ENCODE peak calls at places on chromosomes 12 and 14, in five cellular contexts. F is GM12878, P is HepG2, H is GM23338, V is A549. Z is an unnamed sample.

GRCh38 chr12:75622492-75622891 is 111.1 kb upstream of the KRR1 start:
- DNase-seq in F (no peak), V (no peak), P (no peak), H (no peak), Z (no peak)

GRCh38 chr12:704516-705242 is 41.4 kb upstream of the NINJ2 start:
- DNase-seq in H (no peak), F (no peak), V (no peak), P (no peak), Z (no peak)

GRCh38 chr14:89408907-89409675 is 7.9 kb downstream of the FOXN3 start:
- DNase-seq in H (no peak), F (no peak), V (no peak), P (no peak), Z (no peak)

GRCh38 chr14:74571441-74571841 is 40.6 kb downstream of the LTBP2 start:
- DNase-seq in F (no peak), H (no peak), P (no peak), V (no peak), Z (no peak)

GRCh38 chr14:21014761-21015190 is 10.1 kb downstream of the NDRG2 start:
- DNase-seq in H (peak; percentile 98), F (peak; percentile 25), P (peak; percentile 94), V (peak; percentile 86), Z (peak; percentile 60)

GRCh38 chr14:27608377-27608776 is 1010.5 kb upstream of the NOVA1 start:
- DNase-seq in F (no peak), P (no peak), H (no peak), V (no peak), Z (no peak)

GRCh38 chr14:83779266-83779665 is 1750.7 kb upstream of the FLRT2 start:
- DNase-seq in F (no peak), P (no peak), V (no peak), H (no peak), Z (no peak)

GRCh38 chr14:31902002-31902401 is 175.1 kb upstream of the ARHGAP5 start:
- DNase-seq in V (no peak), F (no peak), P (peak; percentile 66), H (no peak), Z (peak; percentile 61)

GRCh38 chr12:30902001-30902400 is 24.5 kb upstream of the TSPAN11 start:
- DNase-seq in V (no peak), F (no peak), P (no peak), H (no peak), Z (no peak)

GRCh38 chr14:67583711-67584644 is 16.1 kb downstream of the PIGH start:
- DNase-seq in H (peak; percentile 74), F (no peak), V (peak; percentile 56), P (peak; percentile 58), Z (peak; percentile 72)

GRCh38 chr12:121614872-121615467 is 11.4 kb upstream of the ORAI1 start:
- DNase-seq in P (no peak), V (no peak), H (no peak), F (no peak), Z (no peak)

GRCh38 chr12:102948941-102949352 is 8.5 kb upstream of the ASCL1 start:
- DNase-seq in V (peak; percentile 46), F (no peak), P (peak; percentile 10), H (peak; percentile 79), Z (peak; percentile 54)

GRCh38 chr12:117100251-117100650 is 1.0 kb upstream of the TESC start:
- DNase-seq in H (peak; percentile 69), F (no peak), V (peak; percentile 63), P (no peak), Z (peak; percentile 54)

GRCh38 chr12:106717671-106718070 is 56.8 kb upstream of the RIC8B start:
- DNase-seq in V (no peak), F (no peak), H (no peak), P (peak; percentile 13), Z (no peak)

GRCh38 chr12:121709478-121709890 is 3.1 kb upstream of the TMEM120B start:
- DNase-seq in V (peak; percentile 79), P (peak; percentile 54), F (no peak), H (no peak), Z (no peak)

GRCh38 chr14:95531473-95531872 is 3.4 kb upstream of the GLRX5 start:
- DNase-seq in H (no peak), F (no peak), V (peak; percentile 29), P (no peak), Z (no peak)

GRCh38 chr12:124744659-124745467 is 118.8 kb downstream of the SCARB1 start:
- DNase-seq in H (peak; percentile 82), F (peak; percentile 48), V (peak; percentile 85), P (peak; percentile 78), Z (peak; percentile 98)

GRCh38 chr12:46675736-46676135 is 150.1 kb downstream of the SLC38A4 start:
- DNase-seq in P (peak; percentile 30), F (no peak), V (peak; percentile 33), H (peak; percentile 74), Z (peak; percentile 17)

GRCh38 chr14:26730929-26731618 is 133.2 kb upstream of the NOVA1 start:
- DNase-seq in F (no peak), H (peak; percentile 80), V (peak; percentile 24), P (no peak), Z (peak; percentile 4)

GRCh38 chr12:21801522-21802288 is 27.2 kb upstream of the KCNJ8 start:
- DNase-seq in F (no peak), P (no peak), V (no peak), H (no peak), Z (no peak)

GRCh38 chr12:123723011-123723410 is 10.9 kb downstream of the ATP6V0A2 start:
- DNase-seq in P (no peak), F (no peak), H (no peak), V (no peak), Z (no peak)

GRCh38 chr12:127677537-127678131 is 589.3 kb upstream of the TMEM132C start:
- DNase-seq in P (peak; percentile 44), F (no peak), H (peak; percentile 88), V (peak; percentile 70), Z (peak; percentile 45)

GRCh38 chr12:90653051-90653450 is 301.9 kb downstream of the CCER1 start:
- DNase-seq in H (no peak), P (no peak), V (no peak), F (no peak), Z (no peak)

GRCh38 chr12:9706081-9706685 is 26.7 kb downstream of the CLECL1 start:
- DNase-seq in V (no peak), H (no peak), F (no peak), P (no peak), Z (no peak)

GRCh38 chr12:92827836-92828431 is 101.2 kb downstream of the EEA1 start:
- DNase-seq in F (peak; percentile 12), V (peak; percentile 74), P (peak; percentile 46), H (peak; percentile 54), Z (peak; percentile 38)

GRCh38 chr14:88950069-88950468 is 125.6 kb downstream of the TTC8 start:
- DNase-seq in H (peak; percentile 55), V (no peak), P (no peak), F (no peak), Z (no peak)

GRCh38 chr14:35789651-35790050 is 19.4 kb downstream of the RALGAPA1 start:
- DNase-seq in F (no peak), V (no peak), P (no peak), H (no peak), Z (no peak)

GRCh38 chr12:68572650-68573049 is 38.0 kb upstream of the RAP1B start:
- DNase-seq in H (no peak), F (no peak), V (no peak), P (no peak), Z (no peak)

GRCh38 chr12:2959194-2959507 is at the start of gene TEAD4:
- DNase-seq in H (peak; percentile 97), F (no peak), P (peak; percentile 82), V (peak; percentile 89), Z (peak; percentile 82)

DNA sequence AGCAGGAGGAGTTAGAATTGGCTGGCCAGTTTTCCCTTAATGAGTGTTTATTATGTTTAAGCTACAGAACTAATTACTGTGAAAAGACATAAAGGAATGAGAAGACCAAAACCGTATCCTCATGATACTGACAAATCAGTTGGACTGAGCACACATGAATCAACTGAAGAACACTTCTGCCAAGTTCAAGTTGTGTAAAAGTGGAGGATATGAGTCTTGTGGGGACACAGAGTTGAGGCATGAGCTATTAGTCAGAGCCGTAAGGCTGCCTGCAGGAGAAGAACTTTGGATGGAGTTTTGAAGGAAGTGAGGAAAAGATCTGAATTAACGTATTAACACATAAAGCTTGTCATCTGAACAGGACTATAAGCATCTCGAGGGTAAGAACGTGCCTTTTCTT is 43.1 kb downstream of the HMGA2 start:
- DNase-seq in P (no peak), F (no peak), H (no peak), V (no peak), Z (no peak)
- TF ChIP-seq JUNB in P (no peak), F (no peak), H (no peak), V (no peak), Z (no peak)

GRCh38 chr12:11771895-11772502 is 122.5 kb downstream of the ETV6 start:
- DNase-seq in V (no peak), P (no peak), F (no peak), H (no peak), Z (no peak)
- TF ChIP-seq JUNB in V (no peak), P (no peak), F (peak; percentile 32), H (no peak), Z (no peak)

GRCh38 chr12:15883536-15883935 is 1.3 kb downstream of the STRAP start:
- DNase-seq in V (no peak), H (no peak), P (no peak), F (no peak), Z (no peak)
- TF ChIP-seq JUNB in V (no peak), H (no peak), P (no peak), F (no peak), Z (no peak)

DNA sequence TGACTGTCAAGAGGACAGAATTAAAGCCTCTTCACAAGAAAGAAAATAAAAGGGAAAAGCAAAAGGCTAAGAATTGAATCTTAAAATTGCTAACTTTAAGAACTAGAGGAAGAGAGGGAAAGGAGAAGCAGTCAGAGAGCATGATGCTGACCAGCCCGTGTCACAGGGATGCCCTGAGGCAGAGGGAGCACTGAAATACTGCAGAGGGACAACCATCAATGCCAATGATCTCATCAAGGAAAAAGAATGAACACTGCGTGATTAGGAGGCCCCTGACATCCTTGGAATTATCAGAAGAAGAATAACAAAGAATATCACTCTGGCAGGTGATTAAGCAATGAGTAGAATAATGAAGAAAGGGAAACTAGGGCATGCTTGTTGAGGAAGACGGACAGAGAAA is 252.2 kb upstream of the GRIP1 start:
- DNase-seq in V (no peak), F (no peak), H (no peak), P (no peak), Z (no peak)
- TF ChIP-seq JUNB in V (no peak), F (no peak), H (no peak), P (no peak), Z (no peak)

GRCh38 chr14:101185946-101186345 is 282.4 kb upstream of the RTL1 start:
- DNase-seq in V (no peak), P (no peak), F (no peak), H (no peak), Z (no peak)
- TF ChIP-seq JUNB in V (no peak), P (no peak), F (no peak), H (no peak), Z (no peak)